ENCODE peak calls at places on chromosomes 3 and 15, in eight cellular contexts. Q is CD4-positive, alpha-beta T cell; M is activated naive CD8-positive, alpha-beta T cell treated with anti-CD3 and anti-CD28 coated beads, Interleukin-2, amount 50 U/mL, for 16 hours; L is brain microvascular endothelial cell; F is SJSA1; P is left ventricle myocardium inferior; N is activated CD4-positive, alpha-beta T cell treated with anti-CD3 and anti-CD28 coated beads, Interleukin-2, amount 50 U/mL, for 1 hour; H is Calu3. E is an unnamed sample.

GRCh38 chr15:49223536-49224274 is 53.7 kb downstream of the GALK2 start:
- DNase-seq in P (no peak), M (no peak), N (no peak), H (no peak), L (no peak), F (no peak), Q (no peak), E (no peak)

GRCh38 chr15:43249699-43250203 is 17.0 kb downstream of the TGM5 start:
- DNase-seq in N (no peak), F (peak; percentile 82), L (peak; percentile 87), Q (no peak), H (no peak), P (no peak), M (no peak), E (no peak)

GRCh38 chr3:66442254-66443249 is 58.3 kb downstream of the LRIG1 start:
- DNase-seq in P (peak; percentile 79), N (no peak), F (no peak), Q (no peak), H (peak; percentile 2), L (peak; percentile 65), M (no peak), E (peak; percentile 80)

GRCh38 chr3:73143821-73144237 is 82.4 kb downstream of the EBLN2 start:
- DNase-seq in H (no peak), L (no peak), M (no peak), P (no peak), N (no peak), F (no peak), Q (no peak), E (no peak)

GRCh38 chr15:90022345-90022744 is 21.2 kb downstream of the ZNF710 start:
- DNase-seq in L (no peak), N (no peak), H (no peak), Q (no peak), F (no peak), P (no peak), M (no peak), E (no peak)

GRCh38 chr3:193915099-193915498 is 220.8 kb upstream of the HES1 start:
- DNase-seq in H (no peak), F (no peak), L (no peak), M (no peak), Q (no peak), P (no peak), N (no peak), E (no peak)

GRCh38 chr15:78979456-78980320 is 34.8 kb upstream of the CTSH start:
- DNase-seq in F (peak; percentile 70), Q (no peak), H (peak; percentile 85), M (no peak), N (peak; percentile 6), L (peak; percentile 70), P (peak; percentile 29), E (no peak)

GRCh38 chr3:189103208-189103607 is 68.6 kb upstream of the TPRG1 start:
- DNase-seq in M (no peak), F (no peak), L (no peak), P (no peak), H (no peak), Q (no peak), N (no peak), E (no peak)

GRCh38 chr3:155785662-155786295 is 20.3 kb downstream of the C3orf33 start:
- DNase-seq in P (no peak), L (no peak), H (peak; percentile 14), F (no peak), M (no peak), N (no peak), Q (no peak), E (no peak)

GRCh38 chr3:46693038-46693896 is at the start of gene ALS2CL:
- DNase-seq in H (peak; percentile 73), M (peak; percentile 31), L (no peak), P (peak; percentile 64), N (peak; percentile 73), Q (peak; percentile 66), F (no peak), E (peak; percentile 81)

GRCh38 chr15:64315136-64315661 is 40.8 kb downstream of the CSNK1G1 start:
- DNase-seq in N (no peak), Q (no peak), P (no peak), L (no peak), H (no peak), F (no peak), M (no peak), E (no peak)

GRCh38 chr3:194711913-194712312 is 26.2 kb downstream of the FAM43A start:
- DNase-seq in H (peak; percentile 73), M (no peak), F (peak; percentile 91), L (peak; percentile 99), N (no peak), Q (no peak), P (no peak), E (no peak)

GRCh38 chr3:197912770-197913476 is 37.1 kb upstream of the RPL35A start:
- DNase-seq in H (no peak), L (peak; percentile 3), M (no peak), Q (no peak), F (no peak), N (no peak), P (no peak), E (peak; percentile 45)

GRCh38 chr15:89034305-89034704 is 54.0 kb upstream of the ABHD2 start:
- DNase-seq in Q (no peak), L (peak; percentile 23), N (no peak), P (no peak), M (no peak), F (no peak), H (no peak), E (no peak)

GRCh38 chr3:143331336-143331735 is 211.8 kb downstream of the CHST2 start:
- DNase-seq in N (no peak), M (no peak), Q (no peak), H (no peak), F (no peak), L (peak; percentile 28), P (no peak), E (no peak)

GRCh38 chr3:134809412-134810051 is 14.5 kb downstream of the EPHB1 start:
- DNase-seq in P (no peak), M (no peak), F (no peak), Q (no peak), N (no peak), H (no peak), L (no peak), E (no peak)

GRCh38 chr15:96293446-96293845 is 37.1 kb upstream of the NR2F2 start:
- DNase-seq in M (no peak), F (no peak), P (no peak), H (no peak), N (no peak), Q (no peak), L (no peak), E (no peak)

GRCh38 chr3:100966049-100966471 is 27.2 kb downstream of the ABI3BP start:
- DNase-seq in Q (no peak), L (no peak), N (no peak), F (no peak), M (no peak), P (no peak), H (no peak), E (no peak)

GRCh38 chr3:178479860-178480259 is 56.4 kb upstream of the KCNMB2 start:
- DNase-seq in H (no peak), F (no peak), L (no peak), M (no peak), N (no peak), P (no peak), Q (no peak), E (no peak)

GRCh38 chr15:99566157-99566900 is 545 bp downstream of the MEF2A start:
- DNase-seq in F (no peak), Q (no peak), M (no peak), L (no peak), N (no peak), H (peak; percentile 24), P (peak; percentile 50), E (peak; percentile 66)

GRCh38 chr3:185716436-185717090 is 108.3 kb downstream of the IGF2BP2 start:
- DNase-seq in P (no peak), M (no peak), H (no peak), Q (no peak), N (no peak), L (no peak), F (no peak), E (no peak)

GRCh38 chr15:92843819-92844218 is 56.3 kb upstream of the CHD2 start:
- DNase-seq in L (no peak), F (no peak), H (no peak), P (no peak), Q (no peak), N (peak; percentile 23), M (no peak), E (no peak)

GRCh38 chr3:115100806-115101205 is 46.3 kb downstream of the ZBTB20 start:
- DNase-seq in H (no peak), Q (no peak), P (no peak), M (no peak), L (no peak), F (no peak), N (no peak), E (no peak)

GRCh38 chr15:35362195-35362829 is 183.7 kb downstream of the DPH6 start:
- DNase-seq in L (peak; percentile 64), N (no peak), F (no peak), H (no peak), P (no peak), M (no peak), Q (no peak), E (no peak)

GRCh38 chr3:37594873-37595783 is 266.6 kb upstream of the CTDSPL start:
- DNase-seq in H (no peak), L (no peak), F (no peak), N (no peak), M (no peak), P (no peak), Q (no peak), E (no peak)

GRCh38 chr15:79985571-79985970 is 14.6 kb upstream of the BCL2A1 start:
- DNase-seq in N (no peak), P (no peak), H (no peak), L (no peak), M (no peak), F (no peak), Q (no peak), E (no peak)

GRCh38 chr3:58994746-58995330 is 55.0 kb downstream of the CFAP20DC start:
- DNase-seq in M (no peak), Q (no peak), N (peak; percentile 2), F (no peak), H (peak; percentile 69), L (peak; percentile 53), P (no peak), E (no peak)

GRCh38 chr3:117898722-117899121 is 1135.9 kb downstream of the IGSF11 start:
- DNase-seq in M (no peak), L (no peak), F (no peak), N (no peak), P (no peak), H (peak; percentile 11), Q (no peak), E (no peak)

GRCh38 chr15:70200003-70200410 is 102.3 kb upstream of the TLE3 start:
- DNase-seq in N (no peak), P (no peak), M (no peak), Q (no peak), H (no peak), F (no peak), L (no peak), E (no peak)

GRCh38 chr3:127525373-127525772 is 65.2 kb downstream of the TPRA1 start:
- DNase-seq in Q (no peak), N (no peak), F (no peak), P (no peak), M (no peak), H (peak; percentile 55), L (peak; percentile 37), E (no peak)

GRCh38 chr3:69294014-69294771 is 91.7 kb downstream of the FRMD4B start:
- DNase-seq in P (no peak), F (no peak), N (no peak), M (no peak), L (peak; percentile 42), H (no peak), Q (no peak), E (no peak)

E was measured in left ventricle myocardium superior.